ENCODE peak calls at places on chromosome 2, in five cellular contexts. E, D, K, F and T are unnamed samples.

GRCh38 chr2:126359494-126359893 is 296.5 kb upstream of the GYPC start:
- DNase-seq in K (no peak), D (peak; percentile 14), E (no peak), F (no peak), T (no peak)

GRCh38 chr2:233373316-233373715 is 19.0 kb downstream of the DGKD start:
- DNase-seq in K (no peak), F (no peak), D (no peak), E (no peak), T (no peak)

GRCh38 chr2:101718993-101719571 is 21.6 kb downstream of the MAP4K4 start:
- DNase-seq in E (no peak), D (peak; percentile 80), K (no peak), F (peak; percentile 75), T (no peak)

GRCh38 chr2:134283701-134284100 is 29.8 kb downstream of the MGAT5 start:
- DNase-seq in D (no peak), F (no peak), K (no peak), E (no peak), T (no peak)

GRCh38 chr2:225041871-225042799 is at the start of gene DOCK10:
- DNase-seq in F (peak; percentile 87), D (peak; percentile 59), K (no peak), E (peak; percentile 40), T (no peak)

GRCh38 chr2:133421516-133422324 is 146.5 kb downstream of the NCKAP5 start:
- DNase-seq in D (no peak), E (no peak), K (no peak), F (no peak), T (no peak)

GRCh38 chr2:219045937-219046550 is 4.7 kb upstream of the CFAP65 start:
- DNase-seq in F (peak; percentile 58), D (no peak), K (no peak), E (no peak), T (no peak)

GRCh38 chr2:219570924-219571310 is 422 bp downstream of the OBSL1 start:
- DNase-seq in E (no peak), K (no peak), D (no peak), F (no peak), T (no peak)

GRCh38 chr2:242075163-242075562 is 205.6 kb downstream of the RTP5 start:
- DNase-seq in F (no peak), D (no peak), E (no peak), K (no peak), T (no peak)

GRCh38 chr2:73291093-73291460 is 2.3 kb downstream of the EGR4 start:
- DNase-seq in D (peak; percentile 64), E (peak; percentile 43), K (no peak), F (peak; percentile 83), T (no peak)

GRCh38 chr2:173589604-173590277 is 235.1 kb downstream of the CDCA7 start:
- DNase-seq in D (no peak), F (no peak), E (no peak), K (no peak), T (no peak)

GRCh38 chr2:46481541-46482193 is 2.3 kb downstream of the TMEM247 start:
- DNase-seq in K (no peak), F (no peak), E (no peak), D (no peak), T (no peak)

GRCh38 chr2:30629866-30630265 is 177.4 kb downstream of the CAPN13 start:
- DNase-seq in E (no peak), F (no peak), K (no peak), D (no peak), T (no peak)

GRCh38 chr2:171966268-171966667 is 33.5 kb upstream of the METAP1D start:
- DNase-seq in D (no peak), E (no peak), K (no peak), F (no peak), T (no peak)

GRCh38 chr2:190207929-190208328 is 111.7 kb downstream of the HIBCH start:
- DNase-seq in D (no peak), F (no peak), E (no peak), K (no peak), T (no peak)

GRCh38 chr2:241762933-241763369 is 13.7 kb upstream of the GAL3ST2 start:
- DNase-seq in D (no peak), E (no peak), F (peak; percentile 82), K (no peak), T (no peak)

GRCh38 chr2:190098851-190099250 is 36.3 kb upstream of the MSTN start:
- DNase-seq in F (no peak), E (no peak), K (no peak), D (no peak), T (no peak)

GRCh38 chr2:224248944-224249371 is 152.9 kb downstream of the FAM124B start:
- DNase-seq in E (no peak), D (no peak), K (no peak), F (no peak), T (no peak)

GRCh38 chr2:3465844-3466481 is 53.4 kb downstream of the ADI1 start:
- DNase-seq in E (no peak), F (no peak), D (no peak), K (no peak), T (no peak)

GRCh38 chr2:67616749-67617148 is 219.6 kb downstream of the ETAA1 start:
- DNase-seq in E (no peak), F (no peak), D (no peak), K (no peak), T (no peak)

GRCh38 chr2:46657042-46657504 is 177.7 kb downstream of the TMEM247 start:
- DNase-seq in K (peak; percentile 29), D (peak; percentile 15), F (no peak), E (no peak), T (peak; percentile 33)

GRCh38 chr2:9333591-9334171 is 89.6 kb downstream of the ITGB1BP1 start:
- DNase-seq in D (peak; percentile 2), E (no peak), F (no peak), K (peak; percentile 25), T (peak; percentile 25)

GRCh38 chr2:1730047-1730937 is 14.0 kb downstream of the PXDN start:
- DNase-seq in D (no peak), K (no peak), F (no peak), E (no peak), T (no peak)

GRCh38 chr2:197242719-197243118 is 67.9 kb downstream of the ANKRD44 start:
- DNase-seq in E (no peak), F (no peak), D (no peak), K (no peak), T (no peak)

GRCh38 chr2:173652311-173652710 is 297.6 kb downstream of the CDCA7 start:
- DNase-seq in K (no peak), F (no peak), D (no peak), E (no peak), T (no peak)

GRCh38 chr2:240341064-240341463 is 94.4 kb upstream of the GPC1 start:
- DNase-seq in E (no peak), F (peak; percentile 38), D (no peak), K (no peak), T (no peak)

GRCh38 chr2:67038195-67038594 is 358.9 kb upstream of the ETAA1 start:
- DNase-seq in E (no peak), K (no peak), D (no peak), F (no peak), T (no peak)

GRCh38 chr2:64750817-64751285 is 97.1 kb upstream of the SERTAD2 start:
- DNase-seq in K (peak; percentile 91), E (peak; percentile 92), F (peak; percentile 99), D (peak; percentile 96), T (peak; percentile 88)